ENCODE peak calls at places on chromosomes 2 and 18, in seven cellular contexts. G is CD4-positive, alpha-beta memory T cell; K is 8988T; N is GM03348; V is NCI-H748 treated with DMSO at 0.1 percent for 48 hours; I is anterior cingulate cortex; Y is GM13976. W is an unnamed sample.
A peak's percentile ranks its signal among the peaks of the same experiment; 100 is the strongest.

GRCh38 chr2:37471994-37472393 is 127.6 kb downstream of the QPCT start:
- DNase-seq in G (no peak), K (no peak), N (peak; percentile 72), V (no peak), I (no peak), Y (no peak), W (peak; percentile 56)

GRCh38 chr2:235936493-235936892 is 231.7 kb downstream of the GBX2 start:
- DNase-seq in G (no peak), K (no peak), N (no peak), V (no peak), I (no peak), Y (peak; percentile 33), W (no peak)

GRCh38 chr2:181615086-181615635 is 41.7 kb downstream of the CERKL start:
- DNase-seq in G (no peak), K (no peak), N (no peak), V (no peak), I (no peak), Y (no peak), W (no peak)

GRCh38 chr2:185145316-185146121 is 547.2 kb downstream of the ZNF804A start:
- DNase-seq in G (no peak), K (no peak), N (no peak), V (no peak), I (no peak), Y (no peak), W (no peak)

GRCh38 chr2:86621290-86621943 is 2.2 kb downstream of the RNF103 start:
- DNase-seq in G (no peak), K (no peak), N (no peak), V (no peak), I (no peak), Y (no peak), W (no peak)

GRCh38 chr2:216221806-216222205 is 112.7 kb downstream of the XRCC5 start:
- DNase-seq in G (no peak), K (no peak), N (peak; percentile 48), V (no peak), I (no peak), Y (no peak), W (peak; percentile 23)

GRCh38 chr18:5275872-5276271 is 19.7 kb downstream of the ZBTB14 start:
- DNase-seq in G (no peak), K (no peak), N (no peak), V (no peak), I (no peak), Y (no peak), W (no peak)

GRCh38 chr2:232236200-232236599 is 142.4 kb upstream of the ALPP start:
- DNase-seq in G (no peak), K (no peak), N (no peak), V (no peak), I (no peak), Y (peak; percentile 58), W (no peak)

GRCh38 chr2:25920326-25920725 is 42.0 kb upstream of the ASXL2 start:
- DNase-seq in G (no peak), K (no peak), N (peak; percentile 67), V (no peak), I (no peak), Y (no peak), W (peak; percentile 63)

GRCh38 chr18:11872479-11873136 is 21.4 kb downstream of the CHMP1B start:
- DNase-seq in G (peak; percentile 11), K (peak; percentile 87), N (peak; percentile 48), V (no peak), I (no peak), Y (peak; percentile 62), W (peak; percentile 77)

GRCh38 chr2:39663187-39663930 is 2.4 kb upstream of the TMEM178A start:
- DNase-seq in G (no peak), K (no peak), N (no peak), V (no peak), I (no peak), Y (no peak), W (no peak)

GRCh38 chr2:19538411-19538963 is 180.1 kb upstream of the OSR1 start:
- DNase-seq in G (no peak), K (no peak), N (peak; percentile 81), V (no peak), I (no peak), Y (no peak), W (peak; percentile 40)

GRCh38 chr2:186328848-186329247 is 157.2 kb upstream of the ZC3H15 start:
- DNase-seq in G (no peak), K (no peak), N (peak; percentile 18), V (no peak), I (no peak), Y (no peak), W (no peak)

GRCh38 chr2:85353876-85354285 is 447 bp downstream of the RETSAT start:
- DNase-seq in G (no peak), K (no peak), N (peak; percentile 55), V (no peak), I (no peak), Y (no peak), W (peak; percentile 47)

GRCh38 chr18:1624612-1625011 is 719.9 kb downstream of the ADCYAP1 start:
- DNase-seq in G (no peak), K (no peak), N (no peak), V (no peak), I (no peak), Y (no peak), W (no peak)

GRCh38 chr2:43405829-43406228 is 179.4 kb upstream of the ZFP36L2 start:
- DNase-seq in G (no peak), K (no peak), N (peak; percentile 13), V (no peak), I (no peak), Y (no peak), W (no peak)

GRCh38 chr18:54440292-54440691 is 82.6 kb downstream of the C18orf54 start:
- DNase-seq in G (no peak), K (no peak), N (no peak), V (no peak), I (no peak), Y (no peak), W (no peak)

GRCh38 chr2:241235396-241235795 is 46.9 kb downstream of the ANO7 start:
- DNase-seq in G (no peak), K (no peak), N (no peak), V (no peak), I (no peak), Y (no peak), W (no peak)

GRCh38 chr2:11111811-11112425 is 43.3 kb upstream of the SLC66A3 start:
- DNase-seq in G (no peak), K (no peak), N (no peak), V (no peak), I (no peak), Y (no peak), W (no peak)

GRCh38 chr2:109168716-109169115 is 39.7 kb downstream of the SH3RF3 start:
- DNase-seq in G (no peak), K (no peak), N (no peak), V (no peak), I (no peak), Y (no peak), W (no peak)

GRCh38 chr2:170820647-170821630 is 4.3 kb downstream of the GAD1 start:
- DNase-seq in G (peak; percentile 51), K (peak; percentile 18), N (no peak), V (no peak), I (no peak), Y (peak; percentile 66), W (no peak)

GRCh38 chr2:127293386-127293757 is 572 bp downstream of the ERCC3 start:
- DNase-seq in G (no peak), K (no peak), N (peak; percentile 20), V (peak; percentile 1), I (no peak), Y (no peak), W (peak; percentile 9)

GRCh38 chr2:150441226-150441625 is 46.2 kb downstream of the RND3 start:
- DNase-seq in G (no peak), K (no peak), N (no peak), V (no peak), I (no peak), Y (no peak), W (no peak)

GRCh38 chr2:94923196-94923595 is 52.0 kb downstream of the TEKT4 start:
- DNase-seq in G (no peak), K (no peak), N (peak; percentile 5), V (no peak), I (no peak), Y (no peak), W (no peak)

W was measured in hepatic stellate cell.